ENCODE peak calls at places on chromosomes 5 and 9, in eight cellular contexts. One of them, this sample, is unnamed.

GRCh38 chr5:10064546-10065215 is 185.0 kb downstream of the ATPSCKMT start:
- DNase-seq in heart left ventricle: no peak
- DNase-seq in NCI-H1105 treated with DMSO at 0.1 percent for 48 hours: no peak
- DNase-seq in anterior cingulate cortex: no peak
- DNase-seq in right cardiac atrium: no peak
- DNase-seq in GM12865: no peak
- DNase-seq in mesenchymal stem cell: no peak
- DNase-seq in left cardiac atrium: no peak
- DNase-seq in this sample: no peak

GRCh38 chr5:112004867-112005532 is 248.0 kb upstream of the NREP start:
- DNase-seq in anterior cingulate cortex: no peak
- DNase-seq in GM12865: peak
- DNase-seq in mesenchymal stem cell: peak
- DNase-seq in heart left ventricle: no peak
- DNase-seq in left cardiac atrium: no peak
- DNase-seq in right cardiac atrium: no peak
- DNase-seq in NCI-H1105 treated with DMSO at 0.1 percent for 48 hours: no peak
- DNase-seq in this sample: no peak

GRCh38 chr9:95822583-95823431 is 52.7 kb upstream of the ERCC6L2 start:
- DNase-seq in GM12865: peak
- DNase-seq in left cardiac atrium: no peak
- DNase-seq in anterior cingulate cortex: no peak
- DNase-seq in mesenchymal stem cell: peak
- DNase-seq in right cardiac atrium: no peak
- DNase-seq in heart left ventricle: no peak
- DNase-seq in NCI-H1105 treated with DMSO at 0.1 percent for 48 hours: no peak
- DNase-seq in this sample: no peak

GRCh38 chr5:72228957-72229356 is 91.1 kb downstream of the MRPS27 start:
- DNase-seq in mesenchymal stem cell: no peak
- DNase-seq in heart left ventricle: no peak
- DNase-seq in left cardiac atrium: no peak
- DNase-seq in GM12865: no peak
- DNase-seq in anterior cingulate cortex: no peak
- DNase-seq in NCI-H1105 treated with DMSO at 0.1 percent for 48 hours: no peak
- DNase-seq in right cardiac atrium: peak
- DNase-seq in this sample: peak

GRCh38 chr9:108599571-108599970 is 256.2 kb downstream of the ACTL7B start:
- DNase-seq in right cardiac atrium: no peak
- DNase-seq in anterior cingulate cortex: no peak
- DNase-seq in GM12865: no peak
- DNase-seq in NCI-H1105 treated with DMSO at 0.1 percent for 48 hours: no peak
- DNase-seq in heart left ventricle: no peak
- DNase-seq in left cardiac atrium: no peak
- DNase-seq in mesenchymal stem cell: no peak
- DNase-seq in this sample: no peak

GRCh38 chr9:23784962-23785361 is 41.1 kb downstream of the ELAVL2 start:
- DNase-seq in left cardiac atrium: no peak
- DNase-seq in GM12865: no peak
- DNase-seq in heart left ventricle: no peak
- DNase-seq in NCI-H1105 treated with DMSO at 0.1 percent for 48 hours: no peak
- DNase-seq in anterior cingulate cortex: no peak
- DNase-seq in right cardiac atrium: no peak
- DNase-seq in mesenchymal stem cell: no peak
- DNase-seq in this sample: no peak

GRCh38 chr9:131755541-131756198 is 15.8 kb upstream of the RAPGEF1 start:
- DNase-seq in NCI-H1105 treated with DMSO at 0.1 percent for 48 hours: peak
- DNase-seq in right cardiac atrium: peak
- DNase-seq in heart left ventricle: peak
- DNase-seq in anterior cingulate cortex: peak
- DNase-seq in mesenchymal stem cell: peak
- DNase-seq in GM12865: peak
- DNase-seq in left cardiac atrium: peak
- DNase-seq in this sample: peak

GRCh38 chr5:107820339-107820880 is 149.7 kb upstream of the EFNA5 start:
- DNase-seq in mesenchymal stem cell: no peak
- DNase-seq in anterior cingulate cortex: no peak
- DNase-seq in left cardiac atrium: no peak
- DNase-seq in right cardiac atrium: no peak
- DNase-seq in heart left ventricle: no peak
- DNase-seq in GM12865: peak
- DNase-seq in NCI-H1105 treated with DMSO at 0.1 percent for 48 hours: no peak
- DNase-seq in this sample: no peak

GRCh38 chr5:103385722-103386121 is 127.2 kb downstream of the MACIR start:
- DNase-seq in anterior cingulate cortex: no peak
- DNase-seq in mesenchymal stem cell: no peak
- DNase-seq in GM12865: no peak
- DNase-seq in left cardiac atrium: no peak
- DNase-seq in right cardiac atrium: no peak
- DNase-seq in NCI-H1105 treated with DMSO at 0.1 percent for 48 hours: no peak
- DNase-seq in heart left ventricle: no peak
- DNase-seq in this sample: no peak

GRCh38 chr5:41863871-41864486 is 6.2 kb downstream of the OXCT1 start:
- DNase-seq in left cardiac atrium: no peak
- DNase-seq in mesenchymal stem cell: peak
- DNase-seq in right cardiac atrium: no peak
- DNase-seq in GM12865: no peak
- DNase-seq in anterior cingulate cortex: no peak
- DNase-seq in heart left ventricle: no peak
- DNase-seq in NCI-H1105 treated with DMSO at 0.1 percent for 48 hours: no peak
- DNase-seq in this sample: no peak

GRCh38 chr9:134396825-134397224 is 70.6 kb downstream of the RXRA start:
- DNase-seq in anterior cingulate cortex: no peak
- DNase-seq in left cardiac atrium: no peak
- DNase-seq in mesenchymal stem cell: no peak
- DNase-seq in heart left ventricle: no peak
- DNase-seq in NCI-H1105 treated with DMSO at 0.1 percent for 48 hours: no peak
- DNase-seq in right cardiac atrium: no peak
- DNase-seq in GM12865: peak
- DNase-seq in this sample: no peak

GRCh38 chr9:127904888-127905728 is 5.7 kb upstream of the ST6GALNAC6 start:
- DNase-seq in heart left ventricle: no peak
- DNase-seq in mesenchymal stem cell: no peak
- DNase-seq in NCI-H1105 treated with DMSO at 0.1 percent for 48 hours: no peak
- DNase-seq in anterior cingulate cortex: no peak
- DNase-seq in right cardiac atrium: peak
- DNase-seq in left cardiac atrium: no peak
- DNase-seq in GM12865: peak
- DNase-seq in this sample: no peak

GRCh38 chr5:82349651-82350050 is 71.5 kb upstream of the RPS23 start:
- DNase-seq in NCI-H1105 treated with DMSO at 0.1 percent for 48 hours: no peak
- DNase-seq in left cardiac atrium: peak
- DNase-seq in heart left ventricle: no peak
- DNase-seq in anterior cingulate cortex: no peak
- DNase-seq in right cardiac atrium: peak
- DNase-seq in GM12865: peak
- DNase-seq in mesenchymal stem cell: no peak
- DNase-seq in this sample: no peak

GRCh38 chr5:77568082-77568481 is 70.4 kb downstream of the OTP start:
- DNase-seq in mesenchymal stem cell: no peak
- DNase-seq in right cardiac atrium: no peak
- DNase-seq in heart left ventricle: no peak
- DNase-seq in NCI-H1105 treated with DMSO at 0.1 percent for 48 hours: no peak
- DNase-seq in anterior cingulate cortex: no peak
- DNase-seq in left cardiac atrium: no peak
- DNase-seq in GM12865: no peak
- DNase-seq in this sample: no peak

GRCh38 chr5:167759411-167759821 is 532.0 kb upstream of the WWC1 start:
- DNase-seq in right cardiac atrium: no peak
- DNase-seq in left cardiac atrium: no peak
- DNase-seq in NCI-H1105 treated with DMSO at 0.1 percent for 48 hours: no peak
- DNase-seq in heart left ventricle: no peak
- DNase-seq in anterior cingulate cortex: no peak
- DNase-seq in GM12865: no peak
- DNase-seq in mesenchymal stem cell: peak
- DNase-seq in this sample: no peak

GRCh38 chr9:89278997-89279739 is 31.8 kb upstream of the CKS2 start:
- DNase-seq in NCI-H1105 treated with DMSO at 0.1 percent for 48 hours: peak
- DNase-seq in mesenchymal stem cell: peak
- DNase-seq in right cardiac atrium: no peak
- DNase-seq in anterior cingulate cortex: no peak
- DNase-seq in left cardiac atrium: no peak
- DNase-seq in heart left ventricle: no peak
- DNase-seq in GM12865: peak
- DNase-seq in this sample: no peak

GRCh38 chr5:168227973-168228615 is 63.4 kb upstream of the WWC1 start:
- DNase-seq in NCI-H1105 treated with DMSO at 0.1 percent for 48 hours: no peak
- DNase-seq in anterior cingulate cortex: no peak
- DNase-seq in right cardiac atrium: no peak
- DNase-seq in GM12865: peak
- DNase-seq in heart left ventricle: no peak
- DNase-seq in left cardiac atrium: no peak
- DNase-seq in mesenchymal stem cell: no peak
- DNase-seq in this sample: no peak

GRCh38 chr5:103808464-103809106 is 246.0 kb upstream of the NUDT12 start:
- DNase-seq in mesenchymal stem cell: peak
- DNase-seq in anterior cingulate cortex: peak
- DNase-seq in heart left ventricle: no peak
- DNase-seq in NCI-H1105 treated with DMSO at 0.1 percent for 48 hours: peak
- DNase-seq in left cardiac atrium: no peak
- DNase-seq in right cardiac atrium: no peak
- DNase-seq in GM12865: peak
- DNase-seq in this sample: no peak

GRCh38 chr9:136687721-136688223 is 515 bp upstream of the AGPAT2 start:
- DNase-seq in right cardiac atrium: no peak
- DNase-seq in heart left ventricle: no peak
- DNase-seq in NCI-H1105 treated with DMSO at 0.1 percent for 48 hours: no peak
- DNase-seq in GM12865: peak
- DNase-seq in anterior cingulate cortex: no peak
- DNase-seq in left cardiac atrium: peak
- DNase-seq in mesenchymal stem cell: no peak
- DNase-seq in this sample: no peak

GRCh38 chr5:149035282-149035882 is 27.5 kb downstream of the SH3TC2 start:
- DNase-seq in anterior cingulate cortex: peak
- DNase-seq in left cardiac atrium: peak
- DNase-seq in GM12865: peak
- DNase-seq in NCI-H1105 treated with DMSO at 0.1 percent for 48 hours: peak
- DNase-seq in heart left ventricle: peak
- DNase-seq in right cardiac atrium: peak
- DNase-seq in mesenchymal stem cell: peak
- DNase-seq in this sample: peak

GRCh38 chr9:80496901-80497565 is 925.3 kb downstream of the TLE4 start:
- DNase-seq in right cardiac atrium: no peak
- DNase-seq in heart left ventricle: no peak
- DNase-seq in GM12865: no peak
- DNase-seq in mesenchymal stem cell: no peak
- DNase-seq in left cardiac atrium: no peak
- DNase-seq in anterior cingulate cortex: no peak
- DNase-seq in NCI-H1105 treated with DMSO at 0.1 percent for 48 hours: no peak
- DNase-seq in this sample: no peak

GRCh38 chr9:126616521-126616976 is 2.8 kb downstream of the LMX1B start:
- DNase-seq in GM12865: no peak
- DNase-seq in left cardiac atrium: no peak
- DNase-seq in NCI-H1105 treated with DMSO at 0.1 percent for 48 hours: no peak
- DNase-seq in mesenchymal stem cell: no peak
- DNase-seq in right cardiac atrium: no peak
- DNase-seq in anterior cingulate cortex: no peak
- DNase-seq in heart left ventricle: no peak
- DNase-seq in this sample: no peak